ENCODE peak calls at places on chromosomes 2 and 18, in eight cellular contexts. V is frontal cortex; D is endothelial cell; H is head of caudate nucleus; R is NCI-H1105; S is Calu3; G is AML-193; A is activated gamma-delta T cell treated with anti-CD3 and anti-CD28 coated beads, Interleukin-2, amount 50 U/mL, for 16 hours. F is an unnamed sample.

GRCh38 chr2:189128961-189129360 is 50.6 kb downstream of the COL5A2 start:
- DNase-seq in V (no peak), D (no peak), H (no peak), R (no peak), S (no peak), G (no peak), A (no peak), F (no peak)

GRCh38 chr2:675982-676646 is 1.1 kb downstream of the TMEM18 start:
- DNase-seq in V (no peak), D (peak), H (peak), R (no peak), S (peak), G (no peak), A (peak), F (no peak)

GRCh38 chr2:233414273-233414654 is 60.0 kb downstream of the DGKD start:
- DNase-seq in V (no peak), D (no peak), H (no peak), R (no peak), S (peak), G (no peak), A (no peak), F (no peak)

GRCh38 chr2:189683348-189683747 is 8.9 kb downstream of the ANKAR start:
- DNase-seq in V (no peak), D (no peak), H (no peak), R (no peak), S (no peak), G (no peak), A (no peak), F (no peak)

GRCh38 chr18:76988015-76988826 is 144.4 kb downstream of the MBP start:
- DNase-seq in V (no peak), D (no peak), H (no peak), R (no peak), S (no peak), G (no peak), A (no peak), F (no peak)

GRCh38 chr2:1665761-1666505 is 78.4 kb downstream of the PXDN start:
- DNase-seq in V (no peak), D (no peak), H (no peak), R (no peak), S (no peak), G (no peak), A (no peak), F (no peak)

GRCh38 chr2:177078416-177078815 is 134.2 kb upstream of the HNRNPA3 start:
- DNase-seq in V (no peak), D (no peak), H (peak), R (no peak), S (no peak), G (no peak), A (no peak), F (no peak)

GRCh38 chr2:219798430-219798829 is 171.0 kb downstream of the SLC4A3 start:
- DNase-seq in V (no peak), D (no peak), H (no peak), R (no peak), S (no peak), G (no peak), A (no peak), F (no peak)

GRCh38 chr18:73340135-73340934 is 472.5 kb upstream of the NETO1 start:
- DNase-seq in V (no peak), D (no peak), H (no peak), R (no peak), S (peak), G (no peak), A (no peak), F (no peak)

GRCh38 chr18:75884728-75885127 is 457.2 kb upstream of the SMIM21 start:
- DNase-seq in V (no peak), D (no peak), H (no peak), R (no peak), S (no peak), G (no peak), A (no peak), F (no peak)